ENCODE peak calls at places on chromosomes 2 and 18, in seven cellular contexts. N is fibroblast of pulmonary artery, R is fibroblast of lung, C is cardiac fibroblast, F is nephron progenitor cell, A is fibroblast of the aortic adventitia, Z is endothelial cell. I is an unnamed sample.

GRCh38 chr2:149513461-149513860 is 74.1 kb downstream of the MMADHC start:
- DNase-seq in N (no peak), R (no peak), C (no peak), F (no peak), A (no peak), Z (no peak), I (no peak)

GRCh38 chr18:9135912-9136314 is 668 bp upstream of the ANKRD12 start:
- DNase-seq in N (peak; percentile 30), R (no peak), C (peak; percentile 31), F (no peak), A (peak; percentile 28), Z (peak; percentile 27), I (peak; percentile 32)

GRCh38 chr18:69491576-69491975 is 90.9 kb downstream of the DOK6 start:
- DNase-seq in N (no peak), R (no peak), C (no peak), F (no peak), A (peak; percentile 0), Z (no peak), I (no peak)

GRCh38 chr18:32372381-32373061 is 98.2 kb downstream of the GAREM1 start:
- DNase-seq in N (no peak), R (no peak), C (no peak), F (no peak), A (peak; percentile 22), Z (no peak), I (no peak)

GRCh38 chr2:232310189-232310588 is 68.4 kb upstream of the ALPP start:
- DNase-seq in N (no peak), R (no peak), C (no peak), F (no peak), A (no peak), Z (no peak), I (no peak)

GRCh38 chr18:48138211-48138610 is 207.8 kb upstream of the SMAD2 start:
- DNase-seq in N (no peak), R (no peak), C (no peak), F (no peak), A (no peak), Z (peak; percentile 22), I (no peak)

GRCh38 chr2:67066782-67067181 is 330.4 kb upstream of the ETAA1 start:
- DNase-seq in N (no peak), R (no peak), C (no peak), F (no peak), A (no peak), Z (no peak), I (no peak)

GRCh38 chr2:20148841-20149702 is 75.9 kb downstream of the SDC1 start:
- DNase-seq in N (peak; percentile 72), R (peak; percentile 97), C (peak; percentile 69), F (no peak), A (peak; percentile 66), Z (no peak), I (no peak)

GRCh38 chr2:133315280-133315679 is 253.0 kb downstream of the NCKAP5 start:
- DNase-seq in N (no peak), R (no peak), C (no peak), F (no peak), A (no peak), Z (no peak), I (no peak)

GRCh38 chr2:43228341-43228751 is 1.9 kb upstream of the ZFP36L2 start:
- DNase-seq in N (no peak), R (peak; percentile 3), C (peak; percentile 17), F (no peak), A (peak; percentile 52), Z (no peak), I (no peak)

GRCh38 chr2:43226955-43227829 is 786 bp upstream of the ZFP36L2 start:
- DNase-seq in N (peak; percentile 89), R (peak; percentile 78), C (peak; percentile 95), F (peak; percentile 79), A (peak; percentile 84), Z (peak; percentile 68), I (peak; percentile 76)

GRCh38 chr2:43228782-43229659 is 2.6 kb upstream of the ZFP36L2 start:
- DNase-seq in N (peak; percentile 32), R (peak; percentile 53), C (peak; percentile 23), F (no peak), A (peak; percentile 32), Z (no peak), I (no peak)

GRCh38 chr2:43226558-43226954 is at the start of gene ZFP36L2:
- DNase-seq in N (peak; percentile 96), R (peak; percentile 93), C (peak; percentile 99), F (peak; percentile 92), A (peak; percentile 94), Z (peak; percentile 91), I (peak; percentile 95)

DNA sequence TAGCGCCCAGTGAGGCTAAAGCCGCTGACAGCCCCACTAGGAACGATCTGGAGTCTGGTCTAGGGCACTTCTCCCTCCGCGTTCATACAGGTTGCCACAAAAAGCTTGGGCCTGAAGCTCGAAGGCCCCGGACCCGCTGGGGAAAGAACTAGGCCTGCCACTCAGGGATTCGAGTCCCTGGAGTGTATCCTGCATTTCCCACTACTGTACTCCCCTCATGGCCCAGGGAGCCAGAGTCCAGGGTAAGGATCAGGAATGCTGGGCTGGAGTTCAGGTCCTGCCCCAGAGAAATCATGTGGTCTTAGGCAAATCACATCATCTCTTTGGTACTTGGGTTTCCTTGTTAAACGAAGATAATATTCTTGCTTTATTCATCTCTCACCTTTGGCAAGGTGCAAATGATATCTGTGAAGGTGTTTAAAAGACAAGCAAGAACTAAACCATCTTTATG is 1.4 kb upstream of the ZFP36L2 start:
- DNase-seq in N (no peak), R (no peak), C (no peak), F (no peak), A (no peak), Z (no peak), I (no peak)
- TF ChIP-seq CTCF in N (peak; percentile 28), R (peak; percentile 45), C (no peak), F (peak; percentile 9), A (peak; percentile 46), Z (peak; percentile 4), I (no peak)

DNA sequence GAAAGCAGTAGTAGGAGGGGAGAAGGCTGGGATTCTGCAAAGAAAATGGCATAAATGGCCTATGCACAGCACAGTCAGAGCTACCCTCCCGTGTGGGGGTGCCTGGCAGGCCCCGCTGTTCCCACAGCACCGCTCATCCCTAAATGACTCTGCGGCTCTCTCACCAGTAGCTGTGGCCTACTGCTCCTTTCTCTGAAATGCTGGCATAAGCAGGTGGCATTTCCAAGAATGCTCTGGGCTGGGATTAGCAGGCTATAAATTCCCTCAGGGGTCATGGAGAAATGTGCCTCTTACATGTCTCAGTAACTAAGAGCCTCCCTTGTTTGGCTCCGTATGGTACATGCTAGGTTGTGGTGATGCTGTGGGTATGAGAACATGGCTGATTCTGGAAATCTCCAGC is 80.4 kb upstream of the GATA6 start:
- DNase-seq in N (no peak), R (no peak), C (no peak), F (no peak), A (no peak), Z (no peak), I (no peak)
- TF ChIP-seq CTCF in N (no peak), R (no peak), C (no peak), F (no peak), A (no peak), Z (no peak), I (no peak)

DNA sequence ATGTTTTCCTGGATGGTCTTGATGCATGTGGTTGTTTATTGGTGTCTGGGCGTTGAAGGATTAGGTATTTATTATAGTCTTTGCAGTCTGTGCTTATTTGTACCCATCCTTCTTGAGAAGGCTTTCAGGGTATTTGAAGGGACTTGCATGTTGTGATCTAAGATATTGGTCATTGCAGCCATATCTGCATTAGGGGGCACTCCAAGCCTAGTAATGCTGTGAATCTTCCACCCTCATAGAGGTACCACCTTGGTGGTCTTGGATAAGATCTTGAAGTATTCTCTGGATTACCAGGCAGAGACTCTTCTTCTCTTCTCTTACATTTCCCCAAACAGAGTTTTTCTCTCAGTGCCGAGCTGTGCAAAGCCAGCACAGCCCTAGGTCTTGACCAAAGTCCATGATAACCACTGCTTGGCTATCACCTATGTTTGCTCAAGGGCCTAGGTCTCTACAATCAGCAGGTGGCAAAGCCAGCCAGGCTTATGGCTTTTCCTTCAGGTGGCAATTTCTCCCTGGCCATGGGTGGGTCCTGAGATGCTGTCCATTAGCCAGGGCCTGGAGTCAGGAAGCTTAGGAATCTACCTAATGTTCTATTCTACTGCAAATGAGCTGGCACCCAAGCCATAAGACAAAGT is 15.4 kb upstream of the PPP1R1C start:
- DNase-seq in N (no peak), R (no peak), C (no peak), F (no peak), A (no peak), Z (no peak), I (no peak)
- TF ChIP-seq CTCF in N (no peak), R (no peak), C (no peak), F (no peak), A (no peak), Z (no peak), I (no peak)

GRCh38 chr2:27085670-27086089 is 892 bp upstream of the KHK start:
- DNase-seq in N (peak; percentile 54), R (peak; percentile 70), C (peak; percentile 70), F (peak; percentile 54), A (peak; percentile 69), Z (peak; percentile 51), I (no peak)
- TF ChIP-seq CTCF in N (peak; percentile 25), R (peak; percentile 45), C (peak; percentile 47), F (no peak), A (peak; percentile 44), Z (no peak), I (no peak)

GRCh38 chr2:237279012-237279768 is 134.8 kb downstream of the COL6A3 start:
- DNase-seq in N (no peak), R (no peak), C (no peak), F (no peak), A (no peak), Z (no peak), I (no peak)

GRCh38 chr2:237278593-237278992 is 135.4 kb downstream of the COL6A3 start:
- DNase-seq in N (no peak), R (peak; percentile 61), C (peak; percentile 77), F (no peak), A (peak; percentile 97), Z (no peak), I (no peak)

GRCh38 chr2:237280937-237281336 is 133.0 kb downstream of the COL6A3 start:
- DNase-seq in N (no peak), R (no peak), C (no peak), F (no peak), A (no peak), Z (no peak), I (no peak)

GRCh38 chr2:237281900-237282306 is 132.1 kb downstream of the COL6A3 start:
- DNase-seq in N (peak; percentile 94), R (peak; percentile 95), C (peak; percentile 90), F (no peak), A (peak; percentile 92), Z (no peak), I (no peak)

DNA sequence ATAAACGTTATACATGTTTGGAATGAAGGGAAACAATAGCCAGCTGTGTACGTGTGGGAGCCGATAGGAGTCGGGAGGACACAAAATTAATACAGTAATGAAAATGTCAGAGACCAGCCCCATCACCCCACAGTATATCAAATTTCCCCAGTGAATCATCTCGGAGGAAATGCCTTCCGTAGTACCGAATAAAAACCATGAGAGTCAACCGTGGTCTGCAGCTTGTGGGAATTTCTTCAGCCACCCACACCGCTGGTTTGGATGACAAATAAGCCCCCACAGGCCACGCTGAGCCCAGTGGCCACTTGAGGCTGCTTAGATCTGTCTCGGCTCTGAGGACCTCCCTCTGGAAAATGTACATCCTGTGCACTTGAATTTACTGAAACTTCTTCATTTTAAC is 133.7 kb downstream of the COL6A3 start:
- DNase-seq in N (peak; percentile 96), R (peak; percentile 99), C (peak; percentile 96), F (no peak), A (peak; percentile 92), Z (no peak), I (no peak)
- TF ChIP-seq CTCF in N (no peak), R (no peak), C (no peak), F (no peak), A (peak; percentile 1), Z (no peak), I (no peak)